ENCODE peak calls at places on chromosomes 4 and X, in seven cellular contexts. One of them, this sample, is unnamed.
A peak's percentile ranks its signal among the peaks of the same experiment; 100 is the strongest.

GRCh38 chrX:130091976-130092522 is 18.2 kb downstream of the ELF4 start:
- DNase-seq in omental fat pad: no peak
- DNase-seq in left lung: peak; percentile 90
- DNase-seq in cardiac fibroblast: no peak
- DNase-seq in B cell: peak; percentile 91
- DNase-seq in fibroblast of mammary gland: no peak
- DNase-seq in fibroblast of the aortic adventitia: no peak
- DNase-seq in this sample: no peak

GRCh38 chr4:43251760-43252317 is 359.3 kb downstream of the GRXCR1 start:
- DNase-seq in omental fat pad: no peak
- DNase-seq in left lung: no peak
- DNase-seq in cardiac fibroblast: no peak
- DNase-seq in B cell: no peak
- DNase-seq in fibroblast of mammary gland: peak; percentile 59
- DNase-seq in fibroblast of the aortic adventitia: peak; percentile 18
- DNase-seq in this sample: no peak

GRCh38 chrX:136659174-136659573 is 11.2 kb downstream of the CD40LG start:
- DNase-seq in omental fat pad: no peak
- DNase-seq in left lung: no peak
- DNase-seq in cardiac fibroblast: no peak
- DNase-seq in B cell: no peak
- DNase-seq in fibroblast of mammary gland: no peak
- DNase-seq in fibroblast of the aortic adventitia: no peak
- DNase-seq in this sample: no peak

GRCh38 chrX:131397891-131398290 is 108.8 kb upstream of the IGSF1 start:
- DNase-seq in omental fat pad: no peak
- DNase-seq in left lung: no peak
- DNase-seq in cardiac fibroblast: no peak
- DNase-seq in B cell: no peak
- DNase-seq in fibroblast of mammary gland: no peak
- DNase-seq in fibroblast of the aortic adventitia: no peak
- DNase-seq in this sample: no peak

GRCh38 chrX:7828594-7828993 is 14.4 kb upstream of the VCX start:
- DNase-seq in omental fat pad: no peak
- DNase-seq in left lung: no peak
- DNase-seq in cardiac fibroblast: peak; percentile 6
- DNase-seq in B cell: no peak
- DNase-seq in fibroblast of mammary gland: peak; percentile 27
- DNase-seq in fibroblast of the aortic adventitia: no peak
- DNase-seq in this sample: no peak

GRCh38 chr4:38730830-38731646 is 51.8 kb downstream of the TLR10 start:
- DNase-seq in omental fat pad: peak; percentile 83
- DNase-seq in left lung: peak; percentile 94
- DNase-seq in cardiac fibroblast: peak; percentile 86
- DNase-seq in B cell: peak; percentile 82
- DNase-seq in fibroblast of mammary gland: peak; percentile 97
- DNase-seq in fibroblast of the aortic adventitia: peak; percentile 90
- DNase-seq in this sample: peak; percentile 88

GRCh38 chr4:15186149-15186548 is 183.9 kb downstream of the CPEB2 start:
- DNase-seq in omental fat pad: no peak
- DNase-seq in left lung: no peak
- DNase-seq in cardiac fibroblast: peak; percentile 90
- DNase-seq in B cell: no peak
- DNase-seq in fibroblast of mammary gland: no peak
- DNase-seq in fibroblast of the aortic adventitia: peak; percentile 14
- DNase-seq in this sample: no peak

GRCh38 chrX:36913551-36913950 is 94.6 kb upstream of the FAM47C start:
- DNase-seq in omental fat pad: no peak
- DNase-seq in left lung: no peak
- DNase-seq in cardiac fibroblast: no peak
- DNase-seq in B cell: no peak
- DNase-seq in fibroblast of mammary gland: no peak
- DNase-seq in fibroblast of the aortic adventitia: no peak
- DNase-seq in this sample: no peak

GRCh38 chrX:68822641-68823410 is 6.0 kb upstream of the EFNB1 start:
- DNase-seq in omental fat pad: no peak
- DNase-seq in left lung: no peak
- DNase-seq in cardiac fibroblast: peak; percentile 66
- DNase-seq in B cell: no peak
- DNase-seq in fibroblast of mammary gland: peak; percentile 64
- DNase-seq in fibroblast of the aortic adventitia: peak; percentile 72
- DNase-seq in this sample: no peak

GRCh38 chrX:129721870-129722269 is 16.9 kb upstream of the XPNPEP2 start:
- DNase-seq in omental fat pad: no peak
- DNase-seq in left lung: no peak
- DNase-seq in cardiac fibroblast: no peak
- DNase-seq in B cell: no peak
- DNase-seq in fibroblast of mammary gland: no peak
- DNase-seq in fibroblast of the aortic adventitia: no peak
- DNase-seq in this sample: no peak

GRCh38 chr4:73499996-73500765 is 18.6 kb downstream of the AFM start:
- DNase-seq in omental fat pad: no peak
- DNase-seq in left lung: no peak
- DNase-seq in cardiac fibroblast: peak; percentile 27
- DNase-seq in B cell: no peak
- DNase-seq in fibroblast of mammary gland: no peak
- DNase-seq in fibroblast of the aortic adventitia: peak; percentile 49
- DNase-seq in this sample: no peak

GRCh38 chr4:98659106-98659592 is 738 bp upstream of the TSPAN5 start:
- DNase-seq in omental fat pad: no peak
- DNase-seq in left lung: no peak
- DNase-seq in cardiac fibroblast: peak; percentile 56
- DNase-seq in B cell: no peak
- DNase-seq in fibroblast of mammary gland: peak; percentile 67
- DNase-seq in fibroblast of the aortic adventitia: peak; percentile 60
- DNase-seq in this sample: no peak

GRCh38 chrX:137166591-137166990 is 132.8 kb upstream of the GPR101 start:
- DNase-seq in omental fat pad: no peak
- DNase-seq in left lung: no peak
- DNase-seq in cardiac fibroblast: no peak
- DNase-seq in B cell: no peak
- DNase-seq in fibroblast of mammary gland: no peak
- DNase-seq in fibroblast of the aortic adventitia: no peak
- DNase-seq in this sample: no peak

GRCh38 chr4:152011469-152011868 is 250.7 kb upstream of the GATB start:
- DNase-seq in omental fat pad: no peak
- DNase-seq in left lung: no peak
- DNase-seq in cardiac fibroblast: no peak
- DNase-seq in B cell: no peak
- DNase-seq in fibroblast of mammary gland: no peak
- DNase-seq in fibroblast of the aortic adventitia: no peak
- DNase-seq in this sample: no peak

GRCh38 chr4:139736661-139737060 is 71.0 kb downstream of the MGST2 start:
- DNase-seq in omental fat pad: no peak
- DNase-seq in left lung: no peak
- DNase-seq in cardiac fibroblast: peak; percentile 19
- DNase-seq in B cell: no peak
- DNase-seq in fibroblast of mammary gland: no peak
- DNase-seq in fibroblast of the aortic adventitia: peak; percentile 8
- DNase-seq in this sample: no peak

GRCh38 chr4:47704693-47705325 is 133.1 kb downstream of the CORIN start:
- DNase-seq in omental fat pad: no peak
- DNase-seq in left lung: no peak
- DNase-seq in cardiac fibroblast: peak; percentile 50
- DNase-seq in B cell: no peak
- DNase-seq in fibroblast of mammary gland: peak; percentile 46
- DNase-seq in fibroblast of the aortic adventitia: peak; percentile 24
- DNase-seq in this sample: no peak

GRCh38 chr4:87240341-87240740 is 19.9 kb upstream of the KLHL8 start:
- DNase-seq in omental fat pad: no peak
- DNase-seq in left lung: no peak
- DNase-seq in cardiac fibroblast: no peak
- DNase-seq in B cell: no peak
- DNase-seq in fibroblast of mammary gland: no peak
- DNase-seq in fibroblast of the aortic adventitia: no peak
- DNase-seq in this sample: no peak

GRCh38 chr4:15291133-15291532 is 136.7 kb upstream of the C1QTNF7 start:
- DNase-seq in omental fat pad: no peak
- DNase-seq in left lung: no peak
- DNase-seq in cardiac fibroblast: peak; percentile 19
- DNase-seq in B cell: no peak
- DNase-seq in fibroblast of mammary gland: peak; percentile 52
- DNase-seq in fibroblast of the aortic adventitia: no peak
- DNase-seq in this sample: no peak

GRCh38 chrX:106177106-106177981 is 9.2 kb downstream of the PWWP3B start:
- DNase-seq in omental fat pad: no peak
- DNase-seq in left lung: peak; percentile 28
- DNase-seq in cardiac fibroblast: peak; percentile 18
- DNase-seq in B cell: no peak
- DNase-seq in fibroblast of mammary gland: peak; percentile 16
- DNase-seq in fibroblast of the aortic adventitia: no peak
- DNase-seq in this sample: no peak

GRCh38 chr4:124713213-124713592 is 671 bp upstream of the ANKRD50 start:
- DNase-seq in omental fat pad: peak; percentile 55
- DNase-seq in left lung: peak; percentile 82
- DNase-seq in cardiac fibroblast: peak; percentile 83
- DNase-seq in B cell: no peak
- DNase-seq in fibroblast of mammary gland: peak; percentile 81
- DNase-seq in fibroblast of the aortic adventitia: peak; percentile 83
- DNase-seq in this sample: peak; percentile 88

GRCh38 chr4:7959066-7959465 is 19.4 kb upstream of the AFAP1 start:
- DNase-seq in omental fat pad: no peak
- DNase-seq in left lung: no peak
- DNase-seq in cardiac fibroblast: no peak
- DNase-seq in B cell: no peak
- DNase-seq in fibroblast of mammary gland: no peak
- DNase-seq in fibroblast of the aortic adventitia: peak; percentile 20
- DNase-seq in this sample: no peak
- TF ChIP-seq CTCF in omental fat pad: no peak
- TF ChIP-seq CTCF in left lung: no peak
- TF ChIP-seq CTCF in cardiac fibroblast: no peak
- TF ChIP-seq CTCF in B cell: no peak
- TF ChIP-seq CTCF in fibroblast of mammary gland: no peak
- TF ChIP-seq CTCF in fibroblast of the aortic adventitia: peak; percentile 36
- TF ChIP-seq CTCF in this sample: no peak

DNA sequence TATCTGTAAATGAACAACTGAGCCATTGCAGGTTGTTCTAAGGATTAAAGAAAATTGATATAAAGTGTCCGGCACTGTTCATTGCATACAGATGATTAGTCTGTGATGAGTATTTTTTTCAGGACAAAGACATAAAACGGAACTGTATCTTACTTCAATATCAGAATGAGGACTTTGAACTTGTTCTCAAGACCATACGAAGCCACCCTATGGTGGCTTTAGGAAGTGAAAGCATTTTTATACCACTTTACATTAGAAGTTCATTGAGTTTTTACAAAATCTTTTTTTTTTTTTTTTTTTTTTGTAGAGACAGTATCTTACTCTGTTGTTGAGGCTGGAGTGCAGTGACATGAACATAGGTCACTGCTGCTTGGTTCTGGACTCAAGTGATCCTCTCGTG is 45.2 kb upstream of the TRIM2 start:
- DNase-seq in omental fat pad: no peak
- DNase-seq in left lung: no peak
- DNase-seq in cardiac fibroblast: no peak
- DNase-seq in B cell: no peak
- DNase-seq in fibroblast of mammary gland: no peak
- DNase-seq in fibroblast of the aortic adventitia: no peak
- DNase-seq in this sample: no peak
- TF ChIP-seq CTCF in omental fat pad: no peak
- TF ChIP-seq CTCF in left lung: no peak
- TF ChIP-seq CTCF in cardiac fibroblast: no peak
- TF ChIP-seq CTCF in B cell: no peak
- TF ChIP-seq CTCF in fibroblast of mammary gland: peak; percentile 23
- TF ChIP-seq CTCF in fibroblast of the aortic adventitia: peak; percentile 37
- TF ChIP-seq CTCF in this sample: no peak

GRCh38 chr4:2598661-2599654 is 62.5 kb downstream of the FAM193A start:
- DNase-seq in omental fat pad: no peak
- DNase-seq in left lung: no peak
- DNase-seq in cardiac fibroblast: no peak
- DNase-seq in B cell: peak; percentile 73
- DNase-seq in fibroblast of mammary gland: peak; percentile 9
- DNase-seq in fibroblast of the aortic adventitia: no peak
- DNase-seq in this sample: no peak
- TF ChIP-seq CTCF in omental fat pad: no peak
- TF ChIP-seq CTCF in left lung: no peak
- TF ChIP-seq CTCF in cardiac fibroblast: peak; percentile 18
- TF ChIP-seq CTCF in B cell: peak; percentile 66
- TF ChIP-seq CTCF in fibroblast of mammary gland: no peak
- TF ChIP-seq CTCF in fibroblast of the aortic adventitia: peak; percentile 12
- TF ChIP-seq CTCF in this sample: no peak

GRCh38 chrX:95076449-95076848 is 1402.4 kb downstream of the FAM133A start:
- DNase-seq in omental fat pad: no peak
- DNase-seq in left lung: no peak
- DNase-seq in cardiac fibroblast: peak; percentile 73
- DNase-seq in B cell: no peak
- DNase-seq in fibroblast of mammary gland: peak; percentile 60
- DNase-seq in fibroblast of the aortic adventitia: peak; percentile 51
- DNase-seq in this sample: no peak
- TF ChIP-seq CTCF in omental fat pad: no peak
- TF ChIP-seq CTCF in left lung: peak; percentile 53
- TF ChIP-seq CTCF in cardiac fibroblast: peak; percentile 56
- TF ChIP-seq CTCF in B cell: no peak
- TF ChIP-seq CTCF in fibroblast of mammary gland: peak; percentile 74
- TF ChIP-seq CTCF in fibroblast of the aortic adventitia: peak; percentile 69
- TF ChIP-seq CTCF in this sample: no peak

GRCh38 chr4:76307670-76308014 is 1.1 kb downstream of the STBD1 start:
- DNase-seq in omental fat pad: no peak
- DNase-seq in left lung: no peak
- DNase-seq in cardiac fibroblast: peak; percentile 3
- DNase-seq in B cell: no peak
- DNase-seq in fibroblast of mammary gland: no peak
- DNase-seq in fibroblast of the aortic adventitia: no peak
- DNase-seq in this sample: no peak
- TF ChIP-seq CTCF in omental fat pad: no peak
- TF ChIP-seq CTCF in left lung: no peak
- TF ChIP-seq CTCF in cardiac fibroblast: no peak
- TF ChIP-seq CTCF in B cell: no peak
- TF ChIP-seq CTCF in fibroblast of mammary gland: no peak
- TF ChIP-seq CTCF in fibroblast of the aortic adventitia: no peak
- TF ChIP-seq CTCF in this sample: no peak